ENCODE peak calls at places on chromosome 9, in four cellular contexts. H is IMR-90, F is K562, T is GM12878. Y is an unnamed sample. For H3K4me1, the result is how much of the 10 kb centered on the place peaks cover.

GRCh38 chr9:20599195-20599594 is 23.1 kb downstream of the MLLT3 start:
- DNase-seq in H (peak), F (no peak), T (no peak), Y (no peak)

GRCh38 chr9:121499177-121499426 is 542 bp downstream of the GGTA1 start:
- DNase-seq in H (no peak), F (no peak), T (no peak), Y (no peak)

GRCh38 chr9:134163374-134164196 is 779 bp downstream of the RNU6ATAC start:
- DNase-seq in H (peak), F (no peak), T (no peak), Y (peak)

GRCh38 chr9:76115982-76116646 is 225.6 kb downstream of the PCSK5 start:
- DNase-seq in H (no peak), F (no peak), T (no peak), Y (no peak)

GRCh38 chr9:97373311-97373710 is 38.6 kb upstream of the TDRD7 start:
- DNase-seq in H (no peak), F (no peak), T (no peak), Y (no peak)

GRCh38 chr9:107161338-107161737 is 121.7 kb upstream of the RAD23B start:
- DNase-seq in H (no peak), F (no peak), T (no peak), Y (no peak)

GRCh38 chr9:89363921-89364663 is 45.8 kb downstream of the SECISBP2 start:
- DNase-seq in H (no peak), F (no peak), T (no peak), Y (no peak)

GRCh38 chr9:83435301-83435700 is 102.9 kb downstream of the FRMD3 start:
- DNase-seq in H (no peak), F (no peak), T (no peak), Y (no peak)

GRCh38 chr9:35828716-35829083 is at the start of gene FAM221B:
- DNase-seq in H (no peak), F (no peak), T (no peak), Y (no peak)

GRCh38 chr9:136536721-136537241 is 9.1 kb downstream of the NOTCH1 start:
- DNase-seq in H (no peak), F (no peak), T (no peak), Y (no peak)

GRCh38 chr9:128370367-128370751 is 815 bp upstream of the URM1 start:
- DNase-seq in H (no peak), F (no peak), T (no peak), Y (no peak)

GRCh38 chr9:38700695-38701094 is 19.2 kb downstream of the FAM240B start:
- DNase-seq in H (peak), F (no peak), T (no peak), Y (no peak)

GRCh38 chr9:107043886-107044285 is 180.9 kb downstream of the ZNF462 start:
- DNase-seq in H (no peak), F (no peak), T (no peak), Y (peak)

GRCh38 chr9:1916676-1917075 is 98.5 kb upstream of the SMARCA2 start:
- DNase-seq in H (no peak), F (no peak), T (no peak), Y (no peak)
- H3K9ac ChIP-seq in H (no peak), F (no peak), T (no peak), Y (no peak)

GRCh38 chr9:4796988-4797956 is 4.5 kb downstream of the RCL1 start:
- DNase-seq in H (peak), F (peak), T (no peak), Y (peak)
- TF ChIP-seq FOS in H (no peak), F (no peak), T (no peak), Y (no peak)

GRCh38 chr9:98971168-98971914 is 27.6 kb downstream of the COL15A1 start:
- DNase-seq in H (peak), F (peak), T (no peak), Y (no peak)
- H3K4me1 ChIP-seq in H (under half), F (under half), T (under half), Y (under half)

GRCh38 chr9:33719581-33720374 is 75.6 kb upstream of the PRSS3 start:
- DNase-seq in H (no peak), F (peak), T (no peak), Y (no peak)
- H3K9ac ChIP-seq in H (no peak), F (no peak), T (no peak), Y (no peak)

DNA sequence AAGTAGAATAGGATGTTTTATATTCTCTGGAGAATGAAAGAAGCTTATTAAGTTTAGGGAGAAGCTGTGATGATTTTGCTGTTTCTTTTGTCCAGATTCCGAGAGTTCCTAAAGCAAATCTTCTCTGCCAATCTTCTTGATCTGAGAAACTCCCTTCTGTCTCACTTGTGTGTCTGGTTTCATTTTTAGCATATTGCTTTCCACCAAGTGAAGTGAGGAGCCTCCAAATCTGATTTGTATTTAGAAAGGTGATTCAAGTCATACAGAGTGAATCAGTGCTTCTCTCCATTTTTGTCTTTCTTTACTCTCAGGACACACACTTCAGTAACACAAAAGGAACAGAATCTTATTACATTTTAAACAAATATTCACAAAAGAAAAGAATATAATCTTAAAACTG is 48.4 kb downstream of the STX17 start:
- DNase-seq in H (no peak), F (no peak), T (peak), Y (no peak)
- TF ChIP-seq FOS in H (no peak), F (no peak), T (no peak), Y (no peak)

DNA sequence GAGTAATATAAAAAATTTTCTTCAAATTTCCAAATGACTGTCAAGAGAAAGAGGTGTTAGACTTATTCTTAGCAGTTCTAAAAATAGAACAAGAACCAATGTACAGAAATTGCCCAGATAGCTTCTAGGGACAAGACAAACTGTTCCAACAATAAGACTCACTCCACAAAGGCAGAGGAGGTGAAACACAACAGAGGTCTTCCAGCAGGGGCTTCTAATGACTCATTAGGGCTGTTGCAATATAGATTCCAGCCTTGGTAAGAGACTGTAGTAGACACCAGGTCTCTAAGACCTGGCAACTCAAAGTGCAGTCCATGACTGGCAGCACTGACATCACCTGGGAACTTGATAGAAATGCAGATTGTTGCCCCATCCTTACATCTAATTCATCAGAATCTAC is 134.6 kb upstream of the VLDLR start:
- DNase-seq in H (no peak), F (no peak), T (no peak), Y (no peak)
- H3K4me1 ChIP-seq in H (under half), F (under half), T (under half), Y (under half)

GRCh38 chr9:7653262-7653661 is 146.3 kb downstream of the DMAC1 start:
- DNase-seq in H (no peak), F (no peak), T (no peak), Y (peak)
- H3K9ac ChIP-seq in H (no peak), F (no peak), T (no peak), Y (no peak)

GRCh38 chr9:33168941-33169544 is 1.9 kb upstream of the B4GALT1 start:
- DNase-seq in H (no peak), F (no peak), T (no peak), Y (no peak)

GRCh38 chr9:33172256-33172678 is 5.1 kb upstream of the B4GALT1 start:
- DNase-seq in H (no peak), F (no peak), T (no peak), Y (peak)

GRCh38 chr9:33172735-33173238 is 5.7 kb upstream of the B4GALT1 start:
- DNase-seq in H (no peak), F (no peak), T (no peak), Y (no peak)

GRCh38 chr9:33167949-33168535 is 906 bp upstream of the B4GALT1 start:
- DNase-seq in H (no peak), F (peak), T (no peak), Y (no peak)

GRCh38 chr9:33170464-33171156 is 3.5 kb upstream of the B4GALT1 start:
- DNase-seq in H (no peak), F (no peak), T (no peak), Y (no peak)
- TF ChIP-seq FOS in H (no peak), F (no peak), T (no peak), Y (no peak)

DNA sequence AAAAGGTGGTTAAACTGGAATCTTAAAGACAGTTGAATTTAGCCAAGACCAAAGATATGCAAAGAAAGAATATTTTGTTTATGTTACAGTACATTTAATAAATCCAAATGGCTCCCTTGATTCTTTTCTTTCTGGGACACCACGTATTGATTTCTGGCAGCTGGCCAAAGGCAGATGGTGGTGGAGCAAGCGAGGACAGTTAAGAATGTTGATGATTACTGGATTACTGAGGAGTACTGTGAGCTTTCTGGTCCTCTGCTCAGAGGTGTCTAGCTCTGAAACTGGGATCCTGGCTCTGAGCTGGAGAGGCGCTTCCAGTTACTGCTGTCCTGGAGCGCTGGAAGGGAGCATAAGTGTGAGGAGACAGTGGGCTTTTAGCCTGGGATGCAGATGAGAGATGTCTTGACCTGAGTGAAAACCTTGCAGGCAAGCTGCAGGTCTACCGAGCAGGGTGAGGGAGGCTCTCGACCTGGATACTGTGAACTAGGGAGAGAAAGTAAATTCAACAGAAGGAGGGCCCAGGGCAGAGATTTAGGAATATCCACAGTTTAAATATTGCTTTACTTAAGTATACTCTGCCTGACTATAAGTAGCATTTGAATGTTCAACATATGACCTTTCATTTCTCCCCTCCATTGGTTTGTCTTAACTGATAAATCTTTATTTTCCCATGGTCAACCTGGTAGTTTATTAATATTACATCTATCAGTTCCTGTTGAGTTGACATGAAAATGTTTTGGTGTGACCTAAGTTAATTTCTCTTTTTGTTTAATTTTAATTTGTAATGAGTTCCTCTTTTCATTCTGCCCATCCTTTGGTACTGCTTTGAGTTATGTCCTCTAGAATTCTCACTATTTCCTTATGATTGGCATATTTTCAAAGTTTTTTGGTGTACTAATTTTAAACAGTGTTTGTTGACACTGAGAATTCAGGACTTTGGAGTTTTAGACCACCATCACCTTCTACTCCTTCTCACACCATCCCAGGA is 3.7 kb downstream of the SYK start:
- DNase-seq in H (no peak), F (peak), T (no peak), Y (no peak)
- H3K4me1 ChIP-seq in H (under half), F (under half), T (under half), Y (under half)

DNA sequence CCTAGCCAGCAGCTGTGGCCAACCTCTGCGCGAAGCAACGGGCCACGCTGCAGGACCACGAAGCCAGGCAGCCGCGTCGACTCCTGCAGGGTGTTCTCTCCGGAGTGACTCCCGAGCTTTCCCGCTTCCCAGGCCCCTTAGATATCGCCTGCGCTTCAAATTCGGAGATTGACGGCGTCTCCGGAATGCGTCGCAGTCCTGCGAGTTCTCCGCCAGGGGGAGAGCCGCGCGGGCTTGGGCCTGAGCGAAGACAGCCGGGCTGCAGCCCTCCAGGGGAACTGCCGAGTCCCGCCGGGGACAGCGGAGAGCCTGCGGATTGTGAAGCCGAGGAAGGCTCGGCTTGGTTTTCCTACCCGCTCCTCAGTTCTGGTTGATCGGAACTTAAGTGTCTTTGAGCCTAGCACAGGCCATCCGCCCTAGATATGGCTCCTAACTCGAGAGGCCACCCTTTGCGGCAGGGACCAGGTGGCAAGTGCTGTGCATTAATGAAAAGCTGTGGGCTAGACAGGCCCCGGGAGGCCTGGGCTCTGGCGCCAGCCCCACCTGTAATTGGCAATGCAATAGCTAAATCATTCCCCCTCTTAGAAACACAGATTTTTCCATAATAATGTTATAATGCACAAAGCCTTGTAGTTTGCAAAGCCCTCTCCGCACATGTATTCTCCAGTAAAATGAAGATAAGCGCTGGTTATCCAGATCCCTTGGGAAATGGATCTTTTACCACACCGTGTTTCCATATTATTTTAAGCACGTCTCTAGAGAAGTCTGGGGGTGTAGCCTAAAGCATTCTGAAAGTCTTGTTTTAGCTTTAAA is 863 bp upstream of the APBA1 start:
- DNase-seq in H (peak), F (peak), T (peak), Y (peak)
- H3K9ac ChIP-seq in H (peak), F (peak), T (no peak), Y (peak)